ENCODE peak calls at places on chromosomes 16 and 17, in nine cellular contexts. U is NCI-H510A; I is RPMI7951; M is non-pigmented ciliary epithelial cell; J is GM20000; K is foreskin fibroblast; S is T-cell; F is CD8-positive, alpha-beta T cell; N is NCI-H1092. Q is an unnamed sample.

GRCh38 chr17:78924481-78925151 is 571 bp downstream of the TIMP2 start:
- DNase-seq in U (no peak), J (peak; percentile 67), I (peak; percentile 38), K (no peak), S (no peak), F (no peak), N (no peak), M (no peak), Q (peak; percentile 30)

GRCh38 chr17:74116087-74116717 is 87.3 kb upstream of the RPL38 start:
- DNase-seq in N (no peak), U (peak; percentile 76), I (no peak), S (no peak), M (no peak), F (no peak), J (no peak), K (no peak), Q (no peak)

GRCh38 chr17:19309701-19310100 is 52.8 kb downstream of the B9D1 start:
- DNase-seq in F (no peak), S (no peak), I (no peak), U (no peak), N (no peak), M (no peak), J (no peak), K (no peak), Q (no peak)

GRCh38 chr16:12539185-12539929 is 264.3 kb downstream of the CPPED1 start:
- DNase-seq in U (no peak), K (peak; percentile 64), F (no peak), M (peak; percentile 58), J (peak; percentile 38), S (no peak), N (no peak), I (peak; percentile 49), Q (no peak)

GRCh38 chr16:1494129-1494640 is 1.0 kb downstream of the TELO2 start:
- DNase-seq in M (no peak), N (no peak), F (no peak), J (peak; percentile 51), S (no peak), I (peak; percentile 71), K (peak; percentile 81), U (no peak), Q (no peak)

GRCh38 chr17:9472094-9472493 is 103.5 kb downstream of the STX8 start:
- DNase-seq in K (no peak), J (no peak), U (no peak), S (no peak), M (no peak), F (no peak), N (no peak), I (peak; percentile 41), Q (no peak)

GRCh38 chr17:57607553-57608120 is 137.5 kb downstream of the CCDC182 start:
- DNase-seq in N (no peak), K (no peak), U (peak; percentile 59), J (no peak), F (no peak), M (no peak), I (no peak), S (no peak), Q (no peak)

GRCh38 chr16:66458853-66459252 is 31.8 kb downstream of the BEAN1 start:
- DNase-seq in J (no peak), K (no peak), N (no peak), S (no peak), F (no peak), I (no peak), M (no peak), U (no peak), Q (no peak)

GRCh38 chr16:20875358-20875656 is 24.9 kb downstream of the DCUN1D3 start:
- DNase-seq in M (no peak), K (no peak), N (no peak), I (no peak), J (no peak), F (no peak), S (no peak), U (no peak), Q (no peak)

GRCh38 chr17:45236002-45236606 is 14.4 kb downstream of the FMNL1 start:
- DNase-seq in N (no peak), M (no peak), K (no peak), I (no peak), F (no peak), J (no peak), S (no peak), U (no peak), Q (no peak)

GRCh38 chr17:82931696-82932060 is 91.9 kb upstream of the ZNF750 start:
- DNase-seq in U (no peak), K (peak; percentile 71), I (peak; percentile 65), J (no peak), N (no peak), F (no peak), M (peak; percentile 63), S (no peak), Q (no peak)

Q was measured in B cell.